ENCODE peak calls at places on chromosomes 7 and 10, in four cellular contexts. C is aorta; W is effector memory CD4-positive, alpha-beta T cell; N is AG04450. M is an unnamed sample.

GRCh38 chr7:66698652-66699205 is 41.8 kb upstream of the RABGEF1 start:
- DNase-seq in C (no peak), W (no peak), N (no peak), M (no peak)

GRCh38 chr10:84423729-84424128 is 95.3 kb downstream of the CCSER2 start:
- DNase-seq in C (no peak), W (no peak), N (no peak), M (no peak)

GRCh38 chr10:49356945-49357344 is 38.9 kb downstream of the DRGX start:
- DNase-seq in C (no peak), W (no peak), N (no peak), M (no peak)

GRCh38 chr10:55509168-55509567 is 708.1 kb upstream of the PCDH15 start:
- DNase-seq in C (no peak), W (no peak), N (no peak), M (no peak)

GRCh38 chr7:141301544-141301943 is 227.7 kb downstream of the TMEM178B start:
- DNase-seq in C (no peak), W (no peak), N (no peak), M (no peak)

GRCh38 chr10:30215631-30216030 is 133.4 kb downstream of the MTPAP start:
- DNase-seq in C (no peak), W (no peak), N (no peak), M (no peak)

GRCh38 chr7:101299511-101300464 is 21.8 kb downstream of the IFT22 start:
- DNase-seq in C (no peak), W (no peak), N (no peak), M (no peak)

GRCh38 chr7:92740713-92741126 is 95.7 kb downstream of the CDK6 start:
- DNase-seq in C (no peak), W (no peak), N (peak), M (no peak)

GRCh38 chr10:21888959-21889358 is 114.6 kb downstream of the DNAJC1 start:
- DNase-seq in C (no peak), W (no peak), N (no peak), M (no peak)

GRCh38 chr10:78906734-78907385 is 161.9 kb upstream of the ZMIZ1 start:
- DNase-seq in C (no peak), W (no peak), N (no peak), M (no peak)

GRCh38 chr10:37707829-37708578 is 149.4 kb downstream of the ZNF248 start:
- DNase-seq in C (no peak), W (no peak), N (no peak), M (no peak)

GRCh38 chr7:142516038-142516501 is 233.2 kb upstream of the PRSS1 start:
- DNase-seq in C (no peak), W (no peak), N (peak), M (no peak)

GRCh38 chr7:131225619-131226101 is 102.0 kb upstream of the MKLN1 start:
- DNase-seq in C (peak), W (no peak), N (no peak), M (peak)

GRCh38 chr10:125778556-125778955 is 2.9 kb upstream of the MMP21 start:
- DNase-seq in C (no peak), W (no peak), N (no peak), M (no peak)

GRCh38 chr7:155571581-155572345 is 25.4 kb upstream of the CNPY1 start:
- DNase-seq in C (no peak), W (no peak), N (no peak), M (no peak)

GRCh38 chr10:102554531-102554930 is 50.8 kb downstream of the SUFU start:
- DNase-seq in C (no peak), W (no peak), N (no peak), M (no peak)

GRCh38 chr10:24008164-24009066 is 200.5 kb upstream of the KIAA1217 start:
- DNase-seq in C (no peak), W (no peak), N (no peak), M (peak)

GRCh38 chr10:43395571-43396060 is 13.4 kb downstream of the HNRNPF start:
- DNase-seq in C (no peak), W (peak), N (no peak), M (no peak)

GRCh38 chr10:110783509-110784103 is 88.1 kb upstream of the PDCD4 start:
- DNase-seq in C (no peak), W (peak), N (no peak), M (no peak)

GRCh38 chr7:105924950-105925349 is 38.1 kb upstream of the CDHR3 start:
- DNase-seq in C (no peak), W (no peak), N (no peak), M (no peak)

GRCh38 chr10:61942997-61943457 is 41.5 kb downstream of the ARID5B start:
- DNase-seq in C (no peak), W (no peak), N (no peak), M (no peak)

GRCh38 chr10:97396056-97396455 is 5.1 kb downstream of the RRP12 start:
- DNase-seq in C (no peak), W (no peak), N (no peak), M (no peak)

GRCh38 chr10:31011660-31012022 is 20.0 kb downstream of the ZNF438 start:
- DNase-seq in C (no peak), W (no peak), N (no peak), M (no peak)

GRCh38 chr7:157690058-157690832 is 353.4 kb downstream of the DNAJB6 start:
- DNase-seq in C (peak), W (no peak), N (no peak), M (no peak)

GRCh38 chr10:71572962-71573361 is 146.6 kb downstream of the C10orf105 start:
- DNase-seq in C (no peak), W (no peak), N (no peak), M (no peak)

GRCh38 chr7:106022193-106022821 is 59.2 kb downstream of the CDHR3 start:
- DNase-seq in C (no peak), W (peak), N (no peak), M (no peak)

GRCh38 chr10:470339-471003 is 219.0 kb downstream of the DIP2C start:
- DNase-seq in C (peak), W (peak), N (no peak), M (no peak)

GRCh38 chr10:28906440-28906839 is 229.1 kb downstream of the BAMBI start:
- DNase-seq in C (no peak), W (no peak), N (peak), M (no peak)

GRCh38 chr7:72751978-72752377 is 76.0 kb downstream of the TYW1B start:
- DNase-seq in C (no peak), W (no peak), N (no peak), M (no peak)

GRCh38 chr7:55534916-55535636 is 37.2 kb downstream of the VOPP1 start:
- DNase-seq in C (no peak), W (no peak), N (no peak), M (no peak)

GRCh38 chr10:110209399-110209925 is 2.1 kb downstream of the MXI1 start:
- DNase-seq in C (peak), W (peak), N (peak), M (peak)

GRCh38 chr10:1299041-1299726 is 243.0 kb downstream of the WDR37 start:
- DNase-seq in C (no peak), W (no peak), N (no peak), M (no peak)

GRCh38 chr7:13991791-13992620 is 2.5 kb upstream of the ETV1 start:
- DNase-seq in C (no peak), W (no peak), N (no peak), M (no peak)

GRCh38 chr7:91140982-91141381 is 123.3 kb upstream of the FZD1 start:
- DNase-seq in C (no peak), W (no peak), N (no peak), M (no peak)

GRCh38 chr7:51160990-51161615 is 155.5 kb downstream of the COBL start:
- DNase-seq in C (peak), W (no peak), N (peak), M (peak)

GRCh38 chr7:46035166-46035565 is 114.1 kb upstream of the IGFBP3 start:
- DNase-seq in C (no peak), W (no peak), N (no peak), M (no peak)

DNA sequence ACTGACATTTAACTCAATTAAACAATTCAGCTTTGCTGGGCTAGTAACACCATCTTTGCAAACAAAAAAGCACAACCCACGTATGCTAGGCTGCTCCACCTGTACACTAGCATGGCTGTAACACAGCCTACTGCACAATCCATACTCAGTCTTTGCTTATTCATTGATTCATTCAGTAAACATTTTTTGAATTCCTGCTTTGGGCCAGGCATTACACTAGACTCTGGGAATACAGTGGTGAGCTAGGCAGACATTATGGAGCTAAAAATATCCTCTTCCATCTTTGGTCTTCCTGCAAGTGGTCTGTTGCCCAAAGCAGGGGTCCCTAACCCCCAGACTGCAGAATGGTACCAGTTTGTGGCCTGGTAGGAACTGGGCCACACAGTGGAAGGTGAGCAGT is 9.9 kb downstream of the CNNM1 start:
- DNase-seq in C (no peak), W (no peak), N (no peak), M (no peak)
- H3K27ac ChIP-seq in C (no peak), W (no peak), N (no peak), M (no peak)

GRCh38 chr10:77420942-77421523 is 216.6 kb downstream of the KCNMA1 start:
- DNase-seq in C (no peak), W (no peak), N (no peak), M (no peak)

GRCh38 chr10:77419056-77419455 is 218.6 kb downstream of the KCNMA1 start:
- DNase-seq in C (peak), W (no peak), N (no peak), M (no peak)

GRCh38 chr10:77418211-77418640 is 219.4 kb downstream of the KCNMA1 start:
- DNase-seq in C (peak), W (no peak), N (no peak), M (no peak)

GRCh38 chr10:77421576-77421975 is 216.0 kb downstream of the KCNMA1 start:
- DNase-seq in C (no peak), W (no peak), N (no peak), M (no peak)

DNA sequence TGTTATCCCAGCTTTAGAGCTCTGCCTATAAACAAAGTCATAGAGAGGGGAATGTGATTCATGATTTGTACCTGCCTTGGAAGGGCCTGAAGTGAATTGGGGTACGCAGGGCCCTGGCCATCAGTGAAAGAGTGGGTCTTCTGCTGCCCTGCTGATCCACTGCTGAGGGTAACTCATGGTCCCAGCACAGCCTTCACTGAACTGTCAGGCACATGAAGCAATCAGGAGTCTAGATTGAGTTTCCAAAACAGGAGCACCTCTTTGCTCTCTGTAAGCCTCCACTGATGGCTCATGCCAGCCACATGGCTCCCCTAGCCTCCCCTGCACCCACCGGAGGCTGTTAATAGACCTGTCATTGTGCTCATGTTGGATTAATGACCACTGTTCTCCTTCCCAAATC is 217.6 kb downstream of the KCNMA1 start:
- DNase-seq in C (no peak), W (no peak), N (no peak), M (no peak)
- H3K27ac ChIP-seq in C (peak), W (no peak), N (no peak), M (no peak)

GRCh38 chr10:58755688-58756087 is 243.0 kb downstream of the BICC1 start:
- DNase-seq in C (no peak), W (no peak), N (peak), M (peak)
- H3K27ac ChIP-seq in C (peak), W (no peak), N (peak), M (peak)

DNA sequence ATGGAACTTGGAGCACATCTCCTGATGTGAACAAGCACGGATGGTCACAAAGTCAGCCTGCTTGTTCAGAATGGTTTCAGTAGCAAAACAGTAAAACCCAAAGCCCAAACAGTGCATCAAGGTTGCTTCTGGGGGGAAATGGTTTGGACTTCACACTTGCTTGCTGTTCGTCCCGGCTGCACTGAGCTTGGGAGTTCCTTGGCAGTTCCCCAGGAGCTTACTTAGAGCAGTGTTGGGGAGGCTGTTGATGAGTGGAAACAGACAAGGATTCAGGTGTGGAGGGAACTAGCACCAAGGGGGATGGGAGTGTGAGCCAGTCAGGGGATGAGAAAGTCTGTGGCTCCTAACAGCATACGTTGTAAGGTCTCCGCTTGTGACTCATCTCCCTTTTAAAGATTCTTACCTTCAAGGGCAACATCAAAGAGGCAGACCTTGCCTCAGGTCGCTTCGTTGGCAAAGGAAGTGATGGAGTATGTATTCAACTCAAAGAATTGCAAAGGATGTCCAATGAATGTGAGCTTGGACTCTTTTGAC is 19.8 kb upstream of the ITGA8 start:
- DNase-seq in C (no peak), W (no peak), N (no peak), M (no peak)
- H3K27ac ChIP-seq in C (no peak), W (no peak), N (no peak), M (peak)

GRCh38 chr10:47379901-47380300 is 4.2 kb downstream of the ZNF488 start:
- DNase-seq in C (peak), W (no peak), N (no peak), M (peak)
- H3K27ac ChIP-seq in C (no peak), W (no peak), N (no peak), M (no peak)

GRCh38 chr7:116030626-116031276 is at the start of gene TFEC:
- DNase-seq in C (no peak), W (no peak), N (no peak), M (no peak)
- H3K27ac ChIP-seq in C (no peak), W (no peak), N (no peak), M (no peak)

GRCh38 chr7:121016976-121017375 is 28.5 kb downstream of the CPED1 start:
- DNase-seq in C (no peak), W (no peak), N (no peak), M (no peak)

GRCh38 chr7:121021266-121021969 is 32.9 kb downstream of the CPED1 start:
- DNase-seq in C (no peak), W (no peak), N (no peak), M (no peak)

GRCh38 chr7:121020243-121020642 is 31.7 kb downstream of the CPED1 start:
- DNase-seq in C (no peak), W (no peak), N (no peak), M (no peak)

GRCh38 chr7:121020652-121021051 is 32.1 kb downstream of the CPED1 start:
- DNase-seq in C (no peak), W (no peak), N (no peak), M (no peak)

DNA sequence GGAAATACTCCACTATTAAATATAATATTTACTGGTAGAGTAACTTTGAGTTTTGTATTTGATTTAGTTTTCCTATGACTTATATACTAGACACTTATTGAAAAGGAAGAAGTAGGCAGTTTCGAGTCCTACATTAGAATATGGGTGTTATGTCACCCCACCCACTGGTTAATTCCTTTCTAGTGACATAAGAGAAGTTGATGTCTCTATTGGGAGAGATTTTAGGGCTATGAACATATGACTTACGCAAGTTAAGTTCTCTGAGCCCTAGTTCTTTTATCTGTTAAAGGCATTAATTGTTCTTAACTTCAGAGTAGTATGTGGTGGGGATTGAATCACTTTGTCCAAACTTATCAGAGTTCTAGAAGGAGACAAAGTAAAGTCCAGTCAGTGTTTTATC is 30.5 kb downstream of the CPED1 start:
- DNase-seq in C (no peak), W (no peak), N (no peak), M (no peak)
- H3K27ac ChIP-seq in C (no peak), W (no peak), N (no peak), M (peak)

DNA sequence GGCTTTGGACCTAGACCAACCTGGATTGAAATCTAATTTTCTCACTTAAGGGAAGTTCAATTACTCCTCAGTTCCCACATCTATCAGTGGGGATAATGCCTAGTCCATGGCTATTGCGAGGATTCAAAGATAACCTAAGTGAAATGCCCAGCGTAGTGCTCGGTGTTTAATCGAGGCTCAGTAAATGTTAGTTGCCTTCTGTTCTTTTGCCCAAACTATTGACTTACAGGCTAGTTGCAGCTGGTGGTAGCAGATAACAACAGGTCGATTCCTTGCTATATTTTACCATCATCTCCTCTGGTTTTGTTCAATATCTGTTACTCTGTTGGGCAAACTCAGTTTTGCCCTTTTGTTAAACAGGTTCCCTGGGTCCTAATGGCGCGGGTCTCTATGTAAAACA is 22.8 kb downstream of the DNAH11 start:
- DNase-seq in C (no peak), W (no peak), N (no peak), M (no peak)
- H3K27ac ChIP-seq in C (no peak), W (no peak), N (no peak), M (no peak)

DNA sequence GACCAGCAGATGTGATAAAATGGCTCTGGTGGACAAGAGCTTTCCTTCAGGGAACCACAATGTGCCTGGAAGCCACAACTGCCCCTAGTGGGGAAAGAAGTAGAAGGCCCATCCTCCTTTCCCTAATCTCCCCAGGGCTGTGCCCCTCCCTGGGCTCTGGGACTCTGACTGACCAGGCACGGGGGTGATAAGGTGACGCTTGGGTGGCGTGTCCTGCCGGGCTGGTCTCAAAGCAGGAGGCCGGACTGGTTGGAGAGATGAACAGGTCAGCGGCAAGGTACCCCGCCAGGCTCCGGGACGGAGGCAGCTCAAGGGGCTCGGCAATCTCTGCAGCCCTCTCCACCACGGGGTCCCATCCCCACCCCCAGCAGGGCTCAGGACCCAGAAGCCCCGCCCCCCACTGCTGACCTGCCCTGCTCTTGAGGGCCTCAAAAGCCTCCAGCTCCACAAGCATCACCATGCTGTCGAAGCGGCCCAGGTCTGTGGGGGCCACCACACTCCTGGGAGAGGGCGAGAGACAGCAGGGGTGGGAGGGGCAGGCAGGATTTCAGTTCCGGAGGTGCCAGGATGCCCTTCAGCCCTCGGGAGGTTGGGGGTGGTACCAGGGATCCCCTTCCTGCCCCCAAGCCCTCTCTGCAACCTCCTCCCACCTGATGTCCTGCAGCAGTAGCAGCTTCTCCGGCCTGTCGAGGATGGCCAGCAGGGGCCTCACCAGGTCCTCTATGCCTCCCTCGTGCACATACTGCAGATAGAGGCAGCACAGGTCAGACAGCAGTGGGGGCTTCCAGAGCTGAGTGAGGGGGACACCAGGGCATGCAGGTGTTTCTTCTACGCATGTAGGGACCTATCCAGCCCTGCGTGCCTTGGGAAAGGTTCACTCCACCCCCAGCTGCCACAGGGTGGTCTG is 12.2 kb downstream of the LZTS2 start:
- DNase-seq in C (peak), W (no peak), N (no peak), M (no peak)
- H3K27ac ChIP-seq in C (no peak), W (no peak), N (no peak), M (peak)

M was measured in breast epithelium.